ENCODE peak calls at places on chromosome 1, in five cellular contexts. One of them, this sample, is unnamed.

GRCh38 chr1:93620169-93620840 is 61.3 kb downstream of the BCAR3 start:
- DNase-seq in NCI-H2171: no peak
- DNase-seq in SJSA1: no peak
- DNase-seq in DMS153: no peak
- DNase-seq in mesenchymal stem cell: no peak
- DNase-seq in this sample: no peak

GRCh38 chr1:53125623-53126360 is 16.6 kb downstream of the SLC1A7 start:
- DNase-seq in SJSA1: no peak
- DNase-seq in NCI-H2171: no peak
- DNase-seq in mesenchymal stem cell: no peak
- DNase-seq in DMS153: no peak
- DNase-seq in this sample: no peak

GRCh38 chr1:7541629-7542028 is 229.5 kb upstream of the VAMP3 start:
- DNase-seq in mesenchymal stem cell: peak; percentile 89
- DNase-seq in SJSA1: no peak
- DNase-seq in NCI-H2171: no peak
- DNase-seq in DMS153: no peak
- DNase-seq in this sample: no peak

GRCh38 chr1:93447481-93448291 is at the start of gene FNBP1L:
- DNase-seq in NCI-H2171: peak; percentile 64
- DNase-seq in DMS153: peak; percentile 70
- DNase-seq in SJSA1: peak; percentile 44
- DNase-seq in mesenchymal stem cell: peak; percentile 74
- DNase-seq in this sample: peak; percentile 56

GRCh38 chr1:84282780-84283333 is 18.7 kb upstream of the SAMD13 start:
- DNase-seq in DMS153: no peak
- DNase-seq in mesenchymal stem cell: no peak
- DNase-seq in NCI-H2171: no peak
- DNase-seq in SJSA1: no peak
- DNase-seq in this sample: no peak

GRCh38 chr1:107326823-107327445 is 186.1 kb downstream of the NTNG1 start:
- DNase-seq in DMS153: no peak
- DNase-seq in NCI-H2171: peak; percentile 73
- DNase-seq in SJSA1: no peak
- DNase-seq in mesenchymal stem cell: no peak
- DNase-seq in this sample: no peak

GRCh38 chr1:21510885-21511578 is 1.8 kb downstream of the ALPL start:
- DNase-seq in SJSA1: peak; percentile 22
- DNase-seq in NCI-H2171: no peak
- DNase-seq in DMS153: no peak
- DNase-seq in mesenchymal stem cell: no peak
- DNase-seq in this sample: no peak

GRCh38 chr1:228206582-228207351 is 1.1 kb upstream of the OBSCN start:
- DNase-seq in mesenchymal stem cell: no peak
- DNase-seq in DMS153: no peak
- DNase-seq in NCI-H2171: no peak
- DNase-seq in SJSA1: no peak
- DNase-seq in this sample: no peak

GRCh38 chr1:181191494-181192040 is 103.1 kb downstream of the IER5 start:
- DNase-seq in DMS153: no peak
- DNase-seq in NCI-H2171: no peak
- DNase-seq in mesenchymal stem cell: no peak
- DNase-seq in SJSA1: no peak
- DNase-seq in this sample: no peak

GRCh38 chr1:2949966-2950925 is 71.0 kb upstream of the ACTRT2 start:
- DNase-seq in mesenchymal stem cell: no peak
- DNase-seq in NCI-H2171: no peak
- DNase-seq in DMS153: no peak
- DNase-seq in SJSA1: no peak
- DNase-seq in this sample: no peak

GRCh38 chr1:196910208-196910607 is 22.4 kb downstream of the CFHR4 start:
- DNase-seq in DMS153: no peak
- DNase-seq in NCI-H2171: no peak
- DNase-seq in mesenchymal stem cell: no peak
- DNase-seq in SJSA1: no peak
- DNase-seq in this sample: no peak

GRCh38 chr1:42145726-42146125 is 7.5 kb upstream of the GUCA2B start:
- DNase-seq in NCI-H2171: no peak
- DNase-seq in DMS153: no peak
- DNase-seq in mesenchymal stem cell: no peak
- DNase-seq in SJSA1: no peak
- DNase-seq in this sample: no peak

GRCh38 chr1:204464174-204464573 is 30.4 kb downstream of the PIK3C2B start:
- DNase-seq in mesenchymal stem cell: no peak
- DNase-seq in SJSA1: no peak
- DNase-seq in NCI-H2171: no peak
- DNase-seq in DMS153: no peak
- DNase-seq in this sample: no peak

GRCh38 chr1:208000001-208000400 is 89.1 kb upstream of the CD34 start:
- DNase-seq in NCI-H2171: no peak
- DNase-seq in DMS153: no peak
- DNase-seq in SJSA1: no peak
- DNase-seq in mesenchymal stem cell: no peak
- DNase-seq in this sample: no peak

GRCh38 chr1:244674446-244674845 is 21.5 kb downstream of the DESI2 start:
- DNase-seq in NCI-H2171: no peak
- DNase-seq in DMS153: no peak
- DNase-seq in mesenchymal stem cell: no peak
- DNase-seq in SJSA1: no peak
- DNase-seq in this sample: no peak

GRCh38 chr1:107048255-107048654 is 8.2 kb upstream of the PRMT6 start:
- DNase-seq in NCI-H2171: no peak
- DNase-seq in SJSA1: no peak
- DNase-seq in DMS153: no peak
- DNase-seq in mesenchymal stem cell: no peak
- DNase-seq in this sample: no peak

GRCh38 chr1:22739648-22740385 is 29.2 kb downstream of the EPHB2 start:
- DNase-seq in NCI-H2171: no peak
- DNase-seq in mesenchymal stem cell: peak; percentile 92
- DNase-seq in DMS153: no peak
- DNase-seq in SJSA1: peak; percentile 91
- DNase-seq in this sample: no peak

GRCh38 chr1:170694172-170694926 is 30.4 kb downstream of the PRRX1 start:
- DNase-seq in NCI-H2171: no peak
- DNase-seq in DMS153: no peak
- DNase-seq in mesenchymal stem cell: no peak
- DNase-seq in SJSA1: no peak
- DNase-seq in this sample: no peak

GRCh38 chr1:151898519-151898991 is 10.8 kb downstream of the THEM4 start:
- DNase-seq in DMS153: no peak
- DNase-seq in SJSA1: no peak
- DNase-seq in mesenchymal stem cell: no peak
- DNase-seq in NCI-H2171: no peak
- DNase-seq in this sample: no peak

GRCh38 chr1:917466-918091 is 6.1 kb upstream of the SAMD11 start:
- DNase-seq in mesenchymal stem cell: no peak
- DNase-seq in NCI-H2171: no peak
- DNase-seq in DMS153: no peak
- DNase-seq in SJSA1: no peak
- DNase-seq in this sample: no peak

GRCh38 chr1:236844499-236845271 is 49.6 kb downstream of the MTR start:
- DNase-seq in SJSA1: no peak
- DNase-seq in NCI-H2171: no peak
- DNase-seq in DMS153: no peak
- DNase-seq in mesenchymal stem cell: peak; percentile 66
- DNase-seq in this sample: no peak

GRCh38 chr1:101259744-101260148 is 22.9 kb downstream of the S1PR1 start:
- DNase-seq in NCI-H2171: no peak
- DNase-seq in SJSA1: peak; percentile 21
- DNase-seq in DMS153: no peak
- DNase-seq in mesenchymal stem cell: peak; percentile 50
- DNase-seq in this sample: no peak

GRCh38 chr1:3718764-3719163 is 33.5 kb upstream of the CCDC27 start:
- DNase-seq in SJSA1: no peak
- DNase-seq in mesenchymal stem cell: no peak
- DNase-seq in DMS153: peak; percentile 64
- DNase-seq in NCI-H2171: no peak
- DNase-seq in this sample: no peak

GRCh38 chr1:151175910-151176309 is at the start of gene TMOD4:
- DNase-seq in NCI-H2171: no peak
- DNase-seq in SJSA1: no peak
- DNase-seq in mesenchymal stem cell: peak; percentile 19
- DNase-seq in DMS153: no peak
- DNase-seq in this sample: no peak

GRCh38 chr1:222547260-222547614 is 667 bp downstream of the HHIPL2 start:
- DNase-seq in SJSA1: no peak
- DNase-seq in DMS153: no peak
- DNase-seq in mesenchymal stem cell: no peak
- DNase-seq in NCI-H2171: no peak
- DNase-seq in this sample: no peak

GRCh38 chr1:98677288-98677687 is 15.8 kb downstream of the SNX7 start:
- DNase-seq in NCI-H2171: no peak
- DNase-seq in mesenchymal stem cell: no peak
- DNase-seq in SJSA1: no peak
- DNase-seq in DMS153: peak; percentile 87
- DNase-seq in this sample: no peak

GRCh38 chr1:5939268-5940060 is 52.8 kb downstream of the NPHP4 start:
- DNase-seq in SJSA1: no peak
- DNase-seq in mesenchymal stem cell: no peak
- DNase-seq in DMS153: no peak
- DNase-seq in NCI-H2171: no peak
- DNase-seq in this sample: no peak

GRCh38 chr1:41749992-41750745 is 168.6 kb downstream of the HIVEP3 start:
- DNase-seq in NCI-H2171: no peak
- DNase-seq in mesenchymal stem cell: no peak
- DNase-seq in DMS153: no peak
- DNase-seq in SJSA1: no peak
- DNase-seq in this sample: no peak

GRCh38 chr1:100860397-100860991 is 34.1 kb downstream of the EXTL2 start:
- DNase-seq in NCI-H2171: peak; percentile 25
- DNase-seq in SJSA1: peak; percentile 43
- DNase-seq in mesenchymal stem cell: no peak
- DNase-seq in DMS153: no peak
- DNase-seq in this sample: no peak

GRCh38 chr1:223556414-223557124 is 108.9 kb downstream of the CAPN8 start:
- DNase-seq in mesenchymal stem cell: no peak
- DNase-seq in SJSA1: peak; percentile 10
- DNase-seq in NCI-H2171: no peak
- DNase-seq in DMS153: no peak
- DNase-seq in this sample: no peak

GRCh38 chr1:231395996-231396385 is 26.1 kb downstream of the EGLN1 start:
- DNase-seq in NCI-H2171: no peak
- DNase-seq in mesenchymal stem cell: no peak
- DNase-seq in SJSA1: no peak
- DNase-seq in DMS153: no peak
- DNase-seq in this sample: no peak

GRCh38 chr1:206050655-206051235 is 2.2 kb upstream of the RHEX start:
- DNase-seq in mesenchymal stem cell: no peak
- DNase-seq in NCI-H2171: no peak
- DNase-seq in DMS153: no peak
- DNase-seq in SJSA1: no peak
- DNase-seq in this sample: no peak

GRCh38 chr1:8629241-8630091 is 188.0 kb downstream of the RERE start:
- DNase-seq in mesenchymal stem cell: peak; percentile 77
- DNase-seq in SJSA1: peak; percentile 61
- DNase-seq in DMS153: peak; percentile 23
- DNase-seq in NCI-H2171: no peak
- DNase-seq in this sample: no peak

GRCh38 chr1:2840036-2840809 is 38.7 kb upstream of the TTC34 start:
- DNase-seq in mesenchymal stem cell: no peak
- DNase-seq in DMS153: no peak
- DNase-seq in NCI-H2171: no peak
- DNase-seq in SJSA1: no peak
- DNase-seq in this sample: no peak

GRCh38 chr1:213435715-213436114 is 384.7 kb downstream of the RPS6KC1 start:
- DNase-seq in mesenchymal stem cell: no peak
- DNase-seq in SJSA1: no peak
- DNase-seq in NCI-H2171: no peak
- DNase-seq in DMS153: no peak
- DNase-seq in this sample: no peak

GRCh38 chr1:229406798-229407197 is 27.1 kb downstream of the ACTA1 start:
- DNase-seq in mesenchymal stem cell: no peak
- DNase-seq in NCI-H2171: no peak
- DNase-seq in SJSA1: no peak
- DNase-seq in DMS153: no peak
- DNase-seq in this sample: no peak

GRCh38 chr1:28507646-28508434 is 2.0 kb downstream of the RCC1 start:
- DNase-seq in DMS153: no peak
- DNase-seq in mesenchymal stem cell: no peak
- DNase-seq in NCI-H2171: no peak
- DNase-seq in SJSA1: peak; percentile 51
- DNase-seq in this sample: no peak

GRCh38 chr1:160080381-160081100 is 797 bp upstream of the KCNJ9 start:
- DNase-seq in SJSA1: peak; percentile 60
- DNase-seq in DMS153: no peak
- DNase-seq in NCI-H2171: no peak
- DNase-seq in mesenchymal stem cell: no peak
- DNase-seq in this sample: no peak

This sample was measured in cortex of kidney.